ENCODE peak calls at places on chromosomes 11 and 22, in eight cellular contexts. Z, Y, V, S, A, O, P and H are unnamed samples.

GRCh38 chr11:128731041-128731663 is 37.3 kb downstream of the FLI1 start:
- DNase-seq in Z (no peak), Y (no peak), V (no peak), S (no peak), A (no peak), O (no peak), P (no peak), H (no peak)

GRCh38 chr22:45318558-45319318 is 9.0 kb downstream of the FAM118A start:
- DNase-seq in Z (peak), Y (no peak), V (no peak), S (no peak), A (no peak), O (no peak), P (no peak), H (no peak)

GRCh38 chr11:495537-495931 is 11.5 kb downstream of the RNH1 start:
- DNase-seq in Z (peak), Y (no peak), V (no peak), S (no peak), A (no peak), O (no peak), P (no peak), H (no peak)

GRCh38 chr22:30562391-30562790 is 12.1 kb downstream of the GAL3ST1 start:
- DNase-seq in Z (no peak), Y (no peak), V (no peak), S (no peak), A (no peak), O (no peak), P (no peak), H (no peak)

GRCh38 chr11:69480547-69481392 is 693 bp upstream of the LINC01488 start:
- DNase-seq in Z (peak), Y (peak), V (no peak), S (no peak), A (no peak), O (peak), P (no peak), H (no peak)

GRCh38 chr11:123480290-123480815 is 50.3 kb downstream of the GRAMD1B start:
- DNase-seq in Z (no peak), Y (no peak), V (no peak), S (no peak), A (no peak), O (no peak), P (no peak), H (no peak)

GRCh38 chr11:132075447-132075846 is 705.0 kb downstream of the NTM start:
- DNase-seq in Z (no peak), Y (no peak), V (no peak), S (no peak), A (no peak), O (no peak), P (no peak), H (no peak)

GRCh38 chr11:59923813-59924212 is 14.4 kb upstream of the OOSP1 start:
- DNase-seq in Z (no peak), Y (no peak), V (no peak), S (no peak), A (no peak), O (no peak), P (no peak), H (no peak)

GRCh38 chr11:76314741-76315090 is 66.2 kb downstream of the THAP12 start:
- DNase-seq in Z (no peak), Y (peak), V (no peak), S (no peak), A (no peak), O (no peak), P (no peak), H (no peak)

GRCh38 chr11:79973701-79974626 is 533.1 kb upstream of the TENM4 start:
- DNase-seq in Z (no peak), Y (no peak), V (no peak), S (no peak), A (no peak), O (no peak), P (no peak), H (no peak)

GRCh38 chr11:64851831-64852337 is 7.4 kb upstream of the CDC42BPG start:
- DNase-seq in Z (peak), Y (no peak), V (no peak), S (no peak), A (no peak), O (no peak), P (no peak), H (no peak)

GRCh38 chr22:37017356-37017755 is 1.9 kb downstream of the TST start:
- DNase-seq in Z (peak), Y (no peak), V (no peak), S (no peak), A (no peak), O (no peak), P (no peak), H (no peak)

GRCh38 chr11:12248330-12248729 is 129.0 kb upstream of the PARVA start:
- DNase-seq in Z (peak), Y (peak), V (no peak), S (peak), A (no peak), O (no peak), P (no peak), H (no peak)